ENCODE peak calls at places on chromosomes 4 and X, in five cellular contexts. One of them, this sample, is unnamed.

GRCh38 chr4:29405151-29405550 is 1315.0 kb upstream of the PCDH7 start:
- DNase-seq in GM12865: no peak
- DNase-seq in breast epithelium: no peak
- DNase-seq in fibroblast of mammary gland: no peak
- DNase-seq in kidney epithelial cell: no peak
- DNase-seq in this sample: no peak

GRCh38 chr4:74228691-74229640 is 71.0 kb downstream of the MTHFD2L start:
- DNase-seq in GM12865: peak; percentile 88
- DNase-seq in breast epithelium: peak; percentile 65
- DNase-seq in fibroblast of mammary gland: peak; percentile 79
- DNase-seq in kidney epithelial cell: no peak
- DNase-seq in this sample: peak; percentile 53

GRCh38 chr4:71230258-71230594 is 108.6 kb upstream of the SLC4A4 start:
- DNase-seq in kidney epithelial cell: no peak
- DNase-seq in fibroblast of mammary gland: no peak
- DNase-seq in GM12865: no peak
- DNase-seq in breast epithelium: no peak
- DNase-seq in this sample: no peak

GRCh38 chrX:110118535-110118934 is 115.6 kb downstream of the TMEM164 start:
- DNase-seq in breast epithelium: no peak
- DNase-seq in GM12865: no peak
- DNase-seq in kidney epithelial cell: no peak
- DNase-seq in fibroblast of mammary gland: no peak
- DNase-seq in this sample: no peak

GRCh38 chr4:41656572-41657301 is 91.8 kb downstream of the PHOX2B start:
- DNase-seq in fibroblast of mammary gland: no peak
- DNase-seq in breast epithelium: no peak
- DNase-seq in GM12865: no peak
- DNase-seq in kidney epithelial cell: no peak
- DNase-seq in this sample: no peak

GRCh38 chrX:123562342-123563146 is 170.3 kb downstream of the THOC2 start:
- DNase-seq in GM12865: no peak
- DNase-seq in kidney epithelial cell: no peak
- DNase-seq in fibroblast of mammary gland: no peak
- DNase-seq in breast epithelium: no peak
- DNase-seq in this sample: no peak

GRCh38 chr4:123967360-123967759 is 570.8 kb downstream of the SPRY1 start:
- DNase-seq in kidney epithelial cell: no peak
- DNase-seq in GM12865: no peak
- DNase-seq in breast epithelium: no peak
- DNase-seq in fibroblast of mammary gland: peak; percentile 56
- DNase-seq in this sample: no peak

GRCh38 chrX:97850911-97851310 is 967.2 kb downstream of the RPA4 start:
- DNase-seq in fibroblast of mammary gland: no peak
- DNase-seq in kidney epithelial cell: no peak
- DNase-seq in GM12865: no peak
- DNase-seq in breast epithelium: no peak
- DNase-seq in this sample: no peak

GRCh38 chrX:134821370-134821769 is 163.1 kb upstream of the PLAC1 start:
- DNase-seq in GM12865: no peak
- DNase-seq in fibroblast of mammary gland: peak; percentile 73
- DNase-seq in kidney epithelial cell: no peak
- DNase-seq in breast epithelium: no peak
- DNase-seq in this sample: no peak

GRCh38 chr4:187887886-187888285 is 107.7 kb upstream of the ZFP42 start:
- DNase-seq in GM12865: no peak
- DNase-seq in kidney epithelial cell: no peak
- DNase-seq in breast epithelium: no peak
- DNase-seq in fibroblast of mammary gland: no peak
- DNase-seq in this sample: no peak

GRCh38 chrX:1093112-1093511 is 119.3 kb downstream of the CRLF2 start:
- DNase-seq in kidney epithelial cell: no peak
- DNase-seq in fibroblast of mammary gland: no peak
- DNase-seq in GM12865: no peak
- DNase-seq in breast epithelium: peak; percentile 31
- DNase-seq in this sample: no peak

GRCh38 chrX:149758068-149758714 is 15.7 kb upstream of the HSFX1 start:
- DNase-seq in kidney epithelial cell: no peak
- DNase-seq in breast epithelium: no peak
- DNase-seq in fibroblast of mammary gland: no peak
- DNase-seq in GM12865: no peak
- DNase-seq in this sample: no peak

GRCh38 chr4:7507381-7507780 is 72.7 kb upstream of the PSAPL1 start:
- DNase-seq in fibroblast of mammary gland: no peak
- DNase-seq in GM12865: no peak
- DNase-seq in breast epithelium: no peak
- DNase-seq in kidney epithelial cell: no peak
- DNase-seq in this sample: no peak

GRCh38 chrX:142250502-142250901 is 45.4 kb upstream of the MAGEC2 start:
- DNase-seq in breast epithelium: no peak
- DNase-seq in GM12865: no peak
- DNase-seq in kidney epithelial cell: no peak
- DNase-seq in fibroblast of mammary gland: no peak
- DNase-seq in this sample: no peak

GRCh38 chr4:127975121-127975770 is 10.0 kb downstream of the ABHD18 start:
- DNase-seq in breast epithelium: no peak
- DNase-seq in GM12865: no peak
- DNase-seq in kidney epithelial cell: no peak
- DNase-seq in fibroblast of mammary gland: peak; percentile 77
- DNase-seq in this sample: no peak

GRCh38 chrX:103607385-103608304 is at the start of gene TCEAL3:
- DNase-seq in fibroblast of mammary gland: peak; percentile 23
- DNase-seq in GM12865: peak; percentile 18
- DNase-seq in breast epithelium: peak; percentile 60
- DNase-seq in kidney epithelial cell: no peak
- DNase-seq in this sample: no peak

GRCh38 chrX:786441-786881 is 155.9 kb downstream of the SHOX start:
- DNase-seq in GM12865: no peak
- DNase-seq in kidney epithelial cell: no peak
- DNase-seq in fibroblast of mammary gland: no peak
- DNase-seq in breast epithelium: no peak
- DNase-seq in this sample: no peak

GRCh38 chr4:41418444-41418843 is 119.5 kb upstream of the LIMCH1 start:
- DNase-seq in fibroblast of mammary gland: no peak
- DNase-seq in breast epithelium: peak; percentile 64
- DNase-seq in GM12865: no peak
- DNase-seq in kidney epithelial cell: peak; percentile 66
- DNase-seq in this sample: no peak

GRCh38 chr4:126678608-126679007 is 954.1 kb upstream of the INTU start:
- DNase-seq in GM12865: no peak
- DNase-seq in kidney epithelial cell: no peak
- DNase-seq in fibroblast of mammary gland: no peak
- DNase-seq in breast epithelium: no peak
- DNase-seq in this sample: no peak

GRCh38 chr4:2416564-2417195 is 1.8 kb downstream of the ZFYVE28 start:
- DNase-seq in GM12865: peak; percentile 47
- DNase-seq in breast epithelium: no peak
- DNase-seq in kidney epithelial cell: no peak
- DNase-seq in fibroblast of mammary gland: no peak
- DNase-seq in this sample: no peak

GRCh38 chr4:60812811-60813210 is 387.3 kb upstream of the ADGRL3 start:
- DNase-seq in GM12865: no peak
- DNase-seq in fibroblast of mammary gland: no peak
- DNase-seq in kidney epithelial cell: no peak
- DNase-seq in breast epithelium: no peak
- DNase-seq in this sample: no peak

GRCh38 chr4:82809614-82810013 is 11.0 kb upstream of the SCD5 start:
- DNase-seq in fibroblast of mammary gland: no peak
- DNase-seq in breast epithelium: no peak
- DNase-seq in GM12865: no peak
- DNase-seq in kidney epithelial cell: no peak
- DNase-seq in this sample: no peak

GRCh38 chr4:120977435-120977997 is 55.0 kb upstream of the PRDM5 start:
- DNase-seq in kidney epithelial cell: peak; percentile 21
- DNase-seq in fibroblast of mammary gland: peak; percentile 71
- DNase-seq in GM12865: peak; percentile 62
- DNase-seq in breast epithelium: no peak
- DNase-seq in this sample: peak; percentile 18

GRCh38 chr4:104592894-104593470 is 98.3 kb upstream of the CXXC4 start:
- DNase-seq in GM12865: no peak
- DNase-seq in fibroblast of mammary gland: peak; percentile 7
- DNase-seq in breast epithelium: no peak
- DNase-seq in kidney epithelial cell: no peak
- DNase-seq in this sample: no peak

GRCh38 chrX:39525758-39526157 is 572.0 kb downstream of the BCOR start:
- DNase-seq in fibroblast of mammary gland: no peak
- DNase-seq in breast epithelium: no peak
- DNase-seq in kidney epithelial cell: no peak
- DNase-seq in GM12865: no peak
- DNase-seq in this sample: no peak

GRCh38 chr4:8295471-8295870 is 25.9 kb downstream of the HTRA3 start:
- DNase-seq in GM12865: no peak
- DNase-seq in fibroblast of mammary gland: no peak
- DNase-seq in breast epithelium: no peak
- DNase-seq in kidney epithelial cell: no peak
- DNase-seq in this sample: no peak

GRCh38 chrX:77795124-77795523 is 9.1 kb upstream of the ATRX start:
- DNase-seq in kidney epithelial cell: no peak
- DNase-seq in GM12865: no peak
- DNase-seq in fibroblast of mammary gland: no peak
- DNase-seq in breast epithelium: no peak
- DNase-seq in this sample: no peak

GRCh38 chr4:185847352-185848078 is 35.5 kb upstream of the SORBS2 start:
- DNase-seq in breast epithelium: no peak
- DNase-seq in GM12865: no peak
- DNase-seq in fibroblast of mammary gland: peak; percentile 86
- DNase-seq in kidney epithelial cell: peak; percentile 28
- DNase-seq in this sample: no peak

GRCh38 chrX:49761481-49761880 is 65.7 kb upstream of the PAGE1 start:
- DNase-seq in fibroblast of mammary gland: peak; percentile 13
- DNase-seq in kidney epithelial cell: no peak
- DNase-seq in breast epithelium: no peak
- DNase-seq in GM12865: peak; percentile 9
- DNase-seq in this sample: no peak

GRCh38 chr4:168826620-168827019 is 183.4 kb downstream of the CBR4 start:
- DNase-seq in GM12865: no peak
- DNase-seq in fibroblast of mammary gland: no peak
- DNase-seq in breast epithelium: no peak
- DNase-seq in kidney epithelial cell: no peak
- DNase-seq in this sample: no peak

GRCh38 chr4:168831585-168831918 is 178.5 kb downstream of the CBR4 start:
- DNase-seq in GM12865: no peak
- DNase-seq in breast epithelium: no peak
- DNase-seq in kidney epithelial cell: no peak
- DNase-seq in fibroblast of mammary gland: no peak
- DNase-seq in this sample: no peak

GRCh38 chr4:168831919-168832745 is 177.9 kb downstream of the CBR4 start:
- DNase-seq in fibroblast of mammary gland: peak; percentile 63
- DNase-seq in kidney epithelial cell: no peak
- DNase-seq in GM12865: peak; percentile 45
- DNase-seq in breast epithelium: peak; percentile 87
- DNase-seq in this sample: no peak

GRCh38 chr4:168832746-168833575 is 177.1 kb downstream of the CBR4 start:
- DNase-seq in GM12865: no peak
- DNase-seq in breast epithelium: peak; percentile 55
- DNase-seq in fibroblast of mammary gland: peak; percentile 45
- DNase-seq in kidney epithelial cell: no peak
- DNase-seq in this sample: no peak

GRCh38 chr4:168830777-168831512 is 179.1 kb downstream of the CBR4 start:
- DNase-seq in GM12865: no peak
- DNase-seq in breast epithelium: no peak
- DNase-seq in fibroblast of mammary gland: no peak
- DNase-seq in kidney epithelial cell: no peak
- DNase-seq in this sample: no peak
- H3K4me3 ChIP-seq in GM12865: no peak overlapping the region
- H3K4me3 ChIP-seq in breast epithelium: peak overlapping the region; percentile 89
- H3K4me3 ChIP-seq in fibroblast of mammary gland: no peak overlapping the region
- H3K4me3 ChIP-seq in kidney epithelial cell: no peak overlapping the region
- H3K4me3 ChIP-seq in this sample: no peak overlapping the region

DNA sequence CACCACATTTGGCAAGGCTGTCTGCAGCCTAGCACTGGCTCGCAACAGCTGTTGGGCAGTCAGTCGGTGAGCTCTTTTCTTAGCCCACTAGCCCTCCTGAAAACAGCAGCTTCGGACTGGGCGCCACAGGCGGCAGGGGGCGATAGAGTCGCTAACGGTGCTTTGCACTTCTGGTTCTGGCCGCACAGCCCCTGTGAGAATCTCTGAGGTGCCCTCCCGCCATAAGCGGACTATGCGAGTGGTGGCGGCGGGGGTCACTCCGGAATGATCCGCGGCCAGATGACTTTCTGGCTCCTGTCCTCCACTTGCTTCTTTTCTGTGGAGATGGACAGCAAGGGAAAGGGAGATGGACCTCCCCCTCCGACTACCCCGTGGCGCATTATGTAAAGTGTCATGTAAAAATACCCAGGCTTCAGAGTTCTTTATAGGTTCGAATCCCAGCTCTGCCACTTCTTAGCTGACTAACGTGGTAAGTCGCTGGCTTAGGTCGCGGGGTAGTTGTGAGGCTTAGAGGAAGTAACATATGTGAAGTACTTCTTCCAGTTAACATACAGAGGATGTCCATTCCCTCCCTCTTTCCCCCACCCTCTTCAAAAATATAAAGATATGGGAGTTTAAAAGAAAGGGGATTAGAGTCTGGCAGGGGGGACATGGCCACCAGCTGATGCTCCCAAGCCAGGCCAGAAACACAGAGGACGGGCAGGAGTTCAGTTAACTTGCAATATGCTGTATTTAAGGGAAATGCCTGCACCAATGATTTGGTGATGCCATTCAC is 11.0 kb downstream of the ARHGAP36 start:
- DNase-seq in breast epithelium: no peak
- DNase-seq in fibroblast of mammary gland: peak; percentile 8
- DNase-seq in kidney epithelial cell: no peak
- DNase-seq in GM12865: peak; percentile 28
- DNase-seq in this sample: no peak
- TF ChIP-seq CTCF in breast epithelium: no peak
- TF ChIP-seq CTCF in fibroblast of mammary gland: peak; percentile 36
- TF ChIP-seq CTCF in kidney epithelial cell: peak; percentile 42
- TF ChIP-seq CTCF in GM12865: peak; percentile 48
- TF ChIP-seq CTCF in this sample: peak; percentile 22

GRCh38 chrX:68686684-68687045 is 39.2 kb downstream of the STARD8 start:
- DNase-seq in fibroblast of mammary gland: peak; percentile 45
- DNase-seq in kidney epithelial cell: no peak
- DNase-seq in GM12865: no peak
- DNase-seq in breast epithelium: no peak
- DNase-seq in this sample: no peak
- H3K4me3 ChIP-seq in fibroblast of mammary gland: peak overlapping the region; percentile 22
- H3K4me3 ChIP-seq in kidney epithelial cell: peak overlapping the region; percentile 31
- H3K4me3 ChIP-seq in GM12865: no peak overlapping the region
- H3K4me3 ChIP-seq in breast epithelium: peak overlapping the region; percentile 51
- H3K4me3 ChIP-seq in this sample: no peak overlapping the region

GRCh38 chr4:54842226-54843055 is 184.7 kb downstream of the KIT start:
- DNase-seq in kidney epithelial cell: no peak
- DNase-seq in breast epithelium: no peak
- DNase-seq in fibroblast of mammary gland: no peak
- DNase-seq in GM12865: no peak
- DNase-seq in this sample: no peak

GRCh38 chr4:54843946-54844345 is 186.2 kb downstream of the KIT start:
- DNase-seq in fibroblast of mammary gland: no peak
- DNase-seq in GM12865: no peak
- DNase-seq in breast epithelium: no peak
- DNase-seq in kidney epithelial cell: no peak
- DNase-seq in this sample: no peak

GRCh38 chr4:54843106-54843505 is 185.3 kb downstream of the KIT start:
- DNase-seq in GM12865: no peak
- DNase-seq in kidney epithelial cell: no peak
- DNase-seq in fibroblast of mammary gland: no peak
- DNase-seq in breast epithelium: no peak
- DNase-seq in this sample: no peak

GRCh38 chr4:54840430-54840829 is 182.7 kb downstream of the KIT start:
- DNase-seq in kidney epithelial cell: no peak
- DNase-seq in fibroblast of mammary gland: no peak
- DNase-seq in GM12865: no peak
- DNase-seq in breast epithelium: no peak
- DNase-seq in this sample: no peak

GRCh38 chr4:54840992-54841768 is 183.4 kb downstream of the KIT start:
- DNase-seq in GM12865: peak; percentile 18
- DNase-seq in kidney epithelial cell: no peak
- DNase-seq in breast epithelium: no peak
- DNase-seq in fibroblast of mammary gland: peak; percentile 17
- DNase-seq in this sample: no peak
- TF ChIP-seq CTCF in GM12865: no peak
- TF ChIP-seq CTCF in kidney epithelial cell: peak; percentile 1
- TF ChIP-seq CTCF in breast epithelium: no peak
- TF ChIP-seq CTCF in fibroblast of mammary gland: peak; percentile 19
- TF ChIP-seq CTCF in this sample: no peak

This sample was measured in GM12864.